ENCODE peak calls at places on chromosomes 12 and 14, in five cellular contexts. One of them, this sample, is unnamed.
A peak's percentile ranks its signal among the peaks of the same experiment; 100 is the strongest.

GRCh38 chr14:75299064-75299463 is 20.4 kb downstream of the FOS start:
- DNase-seq in GM23338: no peak
- DNase-seq in PC-9: peak; percentile 43
- DNase-seq in MM.1S: no peak
- DNase-seq in PC-3: no peak
- DNase-seq in this sample: no peak

GRCh38 chr14:20606190-20606901 is 15.2 kb upstream of the RNASE12 start:
- DNase-seq in GM23338: peak; percentile 89
- DNase-seq in PC-9: peak; percentile 21
- DNase-seq in MM.1S: no peak
- DNase-seq in PC-3: peak; percentile 72
- DNase-seq in this sample: peak; percentile 78

GRCh38 chr14:50821471-50822464 is 9.2 kb downstream of the NIN start:
- DNase-seq in GM23338: peak; percentile 55
- DNase-seq in PC-9: no peak
- DNase-seq in MM.1S: no peak
- DNase-seq in PC-3: no peak
- DNase-seq in this sample: no peak

GRCh38 chr12:118061876-118062791 is 1.2 kb upstream of the WSB2 start:
- DNase-seq in GM23338: peak; percentile 90
- DNase-seq in PC-9: peak; percentile 48
- DNase-seq in MM.1S: no peak
- DNase-seq in PC-3: peak; percentile 73
- DNase-seq in this sample: peak; percentile 70

GRCh38 chr14:98137626-98138025 is 1134.4 kb downstream of the BCL11B start:
- DNase-seq in GM23338: no peak
- DNase-seq in PC-9: no peak
- DNase-seq in MM.1S: no peak
- DNase-seq in PC-3: no peak
- DNase-seq in this sample: no peak

GRCh38 chr12:6154730-6155459 is 30.4 kb upstream of the VWF start:
- DNase-seq in GM23338: no peak
- DNase-seq in PC-9: no peak
- DNase-seq in MM.1S: no peak
- DNase-seq in PC-3: no peak
- DNase-seq in this sample: no peak

GRCh38 chr14:89603938-89604480 is 187.0 kb upstream of the FOXN3 start:
- DNase-seq in GM23338: no peak
- DNase-seq in PC-9: no peak
- DNase-seq in MM.1S: no peak
- DNase-seq in PC-3: no peak
- DNase-seq in this sample: no peak

GRCh38 chr14:94066089-94066676 is 14.8 kb downstream of the DDX24 start:
- DNase-seq in GM23338: peak; percentile 27
- DNase-seq in PC-9: peak; percentile 32
- DNase-seq in MM.1S: no peak
- DNase-seq in PC-3: peak; percentile 20
- DNase-seq in this sample: no peak

GRCh38 chr14:68501621-68502052 is 291.2 kb downstream of the ZFP36L1 start:
- DNase-seq in GM23338: no peak
- DNase-seq in PC-9: no peak
- DNase-seq in MM.1S: no peak
- DNase-seq in PC-3: no peak
- DNase-seq in this sample: no peak

GRCh38 chr12:26285401-26285800 is 90.0 kb downstream of the SSPN start:
- DNase-seq in GM23338: no peak
- DNase-seq in PC-9: no peak
- DNase-seq in MM.1S: no peak
- DNase-seq in PC-3: no peak
- DNase-seq in this sample: no peak

GRCh38 chr12:72366255-72366654 is 94.1 kb downstream of the TRHDE start:
- DNase-seq in GM23338: no peak
- DNase-seq in PC-9: no peak
- DNase-seq in MM.1S: no peak
- DNase-seq in PC-3: no peak
- DNase-seq in this sample: no peak

GRCh38 chr12:116236148-116236731 is 41.3 kb downstream of the MED13L start:
- DNase-seq in GM23338: peak; percentile 76
- DNase-seq in PC-9: peak; percentile 11
- DNase-seq in MM.1S: peak; percentile 30
- DNase-seq in PC-3: peak; percentile 69
- DNase-seq in this sample: peak; percentile 68

GRCh38 chr12:10101042-10101579 is 2.3 kb upstream of the CLEC1A start:
- DNase-seq in GM23338: no peak
- DNase-seq in PC-9: peak; percentile 42
- DNase-seq in MM.1S: no peak
- DNase-seq in PC-3: no peak
- DNase-seq in this sample: no peak

GRCh38 chr14:51248041-51248987 is 8.3 kb downstream of the TMX1 start:
- DNase-seq in GM23338: no peak
- DNase-seq in PC-9: no peak
- DNase-seq in MM.1S: no peak
- DNase-seq in PC-3: no peak
- DNase-seq in this sample: no peak

GRCh38 chr14:41607119-41607785 is 576 bp downstream of the LRFN5 start:
- DNase-seq in GM23338: peak; percentile 41
- DNase-seq in PC-9: no peak
- DNase-seq in MM.1S: no peak
- DNase-seq in PC-3: no peak
- DNase-seq in this sample: peak; percentile 43

GRCh38 chr14:22333408-22334274 is 255.4 kb downstream of the DAD1 start:
- DNase-seq in GM23338: peak; percentile 34
- DNase-seq in PC-9: no peak
- DNase-seq in MM.1S: no peak
- DNase-seq in PC-3: peak; percentile 99
- DNase-seq in this sample: peak; percentile 6

GRCh38 chr12:66735275-66735674 is 56.4 kb upstream of the GRIP1 start:
- DNase-seq in GM23338: no peak
- DNase-seq in PC-9: no peak
- DNase-seq in MM.1S: no peak
- DNase-seq in PC-3: peak; percentile 13
- DNase-seq in this sample: no peak

GRCh38 chr12:122032570-122032969 is 10.9 kb downstream of the BCL7A start:
- DNase-seq in GM23338: no peak
- DNase-seq in PC-9: no peak
- DNase-seq in MM.1S: no peak
- DNase-seq in PC-3: no peak
- DNase-seq in this sample: no peak

GRCh38 chr12:115354007-115354452 is 670.1 kb upstream of the TBX3 start:
- DNase-seq in GM23338: no peak
- DNase-seq in PC-9: no peak
- DNase-seq in MM.1S: no peak
- DNase-seq in PC-3: peak; percentile 98
- DNase-seq in this sample: no peak

GRCh38 chr12:94879542-94879941 is 124.0 kb downstream of the NDUFA12 start:
- DNase-seq in GM23338: peak; percentile 63
- DNase-seq in PC-9: no peak
- DNase-seq in MM.1S: no peak
- DNase-seq in PC-3: peak; percentile 39
- DNase-seq in this sample: peak; percentile 62

GRCh38 chr14:102323102-102323501 is 3.6 kb downstream of the ZNF839 start:
- DNase-seq in GM23338: peak; percentile 74
- DNase-seq in PC-9: peak; percentile 49
- DNase-seq in MM.1S: peak; percentile 32
- DNase-seq in PC-3: peak; percentile 84
- DNase-seq in this sample: peak; percentile 65

GRCh38 chr12:22447223-22447622 is 97.1 kb downstream of the C2CD5 start:
- DNase-seq in GM23338: no peak
- DNase-seq in PC-9: no peak
- DNase-seq in MM.1S: no peak
- DNase-seq in PC-3: no peak
- DNase-seq in this sample: no peak

GRCh38 chr14:67003009-67003753 is 186.1 kb upstream of the GARIN2 start:
- DNase-seq in GM23338: no peak
- DNase-seq in PC-9: no peak
- DNase-seq in MM.1S: no peak
- DNase-seq in PC-3: peak; percentile 46
- DNase-seq in this sample: no peak

GRCh38 chr14:65552724-65553123 is 140.2 kb downstream of the FUT8 start:
- DNase-seq in GM23338: no peak
- DNase-seq in PC-9: no peak
- DNase-seq in MM.1S: no peak
- DNase-seq in PC-3: no peak
- DNase-seq in this sample: no peak

GRCh38 chr14:106062502-106063272 is 536.3 kb downstream of the TMEM121 start:
- DNase-seq in GM23338: no peak
- DNase-seq in PC-9: no peak
- DNase-seq in MM.1S: no peak
- DNase-seq in PC-3: no peak
- DNase-seq in this sample: no peak

GRCh38 chr12:124920353-124920935 is 6.0 kb upstream of the UBC start:
- DNase-seq in GM23338: peak; percentile 47
- DNase-seq in PC-9: no peak
- DNase-seq in MM.1S: no peak
- DNase-seq in PC-3: no peak
- DNase-seq in this sample: peak; percentile 36

GRCh38 chr12:124921200-124922008 is 7.0 kb upstream of the UBC start:
- DNase-seq in GM23338: peak; percentile 76
- DNase-seq in PC-9: peak; percentile 55
- DNase-seq in MM.1S: peak; percentile 72
- DNase-seq in PC-3: peak; percentile 81
- DNase-seq in this sample: peak; percentile 69

GRCh38 chr12:124917135-124917840 is 2.8 kb upstream of the UBC start:
- DNase-seq in GM23338: peak; percentile 99
- DNase-seq in PC-9: peak; percentile 95
- DNase-seq in MM.1S: peak; percentile 88
- DNase-seq in PC-3: peak; percentile 100
- DNase-seq in this sample: peak; percentile 97

GRCh38 chr12:124917841-124918621 is 3.6 kb upstream of the UBC start:
- DNase-seq in GM23338: no peak
- DNase-seq in PC-9: peak; percentile 69
- DNase-seq in MM.1S: peak; percentile 57
- DNase-seq in PC-3: peak; percentile 53
- DNase-seq in this sample: no peak

DNA sequence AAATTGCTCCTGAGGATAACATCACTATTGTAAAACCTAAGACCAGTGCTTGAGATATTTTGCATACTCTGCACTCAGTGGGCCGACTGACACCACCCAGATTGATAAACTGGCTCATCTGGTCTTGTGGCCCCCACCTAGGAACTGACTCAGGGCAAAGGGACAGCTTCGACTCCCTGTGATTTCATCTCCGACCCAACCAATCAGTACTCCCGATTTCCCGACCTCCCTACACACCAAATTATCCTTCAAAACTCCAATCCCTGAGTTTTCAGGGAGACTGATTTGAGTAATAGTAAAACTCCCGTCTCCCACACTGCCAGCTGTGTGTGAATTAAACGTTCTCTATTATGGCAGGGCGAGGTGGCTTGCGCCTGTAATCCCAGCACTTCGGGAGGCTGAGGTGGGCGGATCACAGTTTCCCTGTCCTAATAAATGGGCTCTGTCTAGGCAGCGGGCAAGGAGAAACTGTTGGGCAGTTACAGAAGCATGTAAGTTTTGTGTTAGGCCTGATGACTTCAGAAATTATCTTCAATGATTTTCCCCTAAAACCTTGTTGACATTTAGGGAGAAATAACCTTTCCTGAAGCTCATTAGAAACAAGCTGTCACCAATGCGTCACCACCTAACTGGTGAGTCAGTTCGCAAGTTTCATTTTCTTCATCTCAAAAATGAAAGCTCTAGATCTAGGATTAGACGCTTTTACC is 5.3 kb upstream of the UBC start:
- DNase-seq in GM23338: no peak
- DNase-seq in PC-9: peak; percentile 59
- DNase-seq in MM.1S: peak; percentile 70
- DNase-seq in PC-3: peak; percentile 71
- DNase-seq in this sample: peak; percentile 30
- H3F3A ChIP-seq in GM23338: peaks cover 3% of the 10 kb centered on the region
- H3F3A ChIP-seq in PC-9: peaks cover 88% of the 10 kb centered on the region
- H3F3A ChIP-seq in MM.1S: peaks cover 69% of the 10 kb centered on the region
- H3F3A ChIP-seq in PC-3: peaks cover 18% of the 10 kb centered on the region
- H3F3A ChIP-seq in this sample: peaks cover 75% of the 10 kb centered on the region

DNA sequence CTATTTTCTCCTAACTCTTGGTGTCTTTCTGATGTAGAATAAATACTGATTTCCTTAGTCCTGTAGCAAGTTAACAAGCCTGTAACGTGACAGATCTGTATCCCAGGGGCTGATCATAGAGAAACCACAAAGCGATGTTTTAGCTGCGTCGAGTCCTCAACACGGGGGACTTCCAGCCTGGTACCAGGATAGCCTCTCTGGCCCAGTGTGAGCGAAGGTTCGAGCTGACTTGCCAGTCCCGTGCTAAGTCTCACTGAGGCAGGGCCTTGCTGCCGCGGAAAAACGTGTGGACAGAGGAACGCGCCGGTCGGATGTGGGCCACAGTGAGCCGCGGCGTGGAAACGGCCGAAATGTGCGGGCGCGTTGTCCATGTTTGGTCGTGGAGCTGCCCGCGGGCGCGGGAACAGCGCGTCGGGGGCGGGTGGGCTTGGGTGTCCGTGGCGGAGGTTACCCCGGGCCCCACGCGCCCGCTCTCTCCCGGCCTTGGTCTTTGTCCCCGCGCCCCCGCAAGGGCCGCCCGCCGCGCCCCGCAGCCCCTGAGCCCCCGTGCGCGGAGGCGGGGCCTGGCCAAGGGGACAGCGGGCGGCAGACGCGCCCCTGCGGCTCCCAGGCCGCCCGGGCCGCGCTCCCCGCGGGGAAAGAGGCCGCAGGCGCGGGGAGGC is 531 bp upstream of the EML1 start:
- DNase-seq in GM23338: peak; percentile 44
- DNase-seq in PC-9: no peak
- DNase-seq in MM.1S: no peak
- DNase-seq in PC-3: no peak
- DNase-seq in this sample: peak; percentile 52
- TF ChIP-seq EZH2 in GM23338: peak; percentile 19
- TF ChIP-seq EZH2 in PC-9: no peak
- TF ChIP-seq EZH2 in MM.1S: no peak
- TF ChIP-seq EZH2 in PC-3: no peak
- TF ChIP-seq EZH2 in this sample: no peak

GRCh38 chr12:3189282-3189681 is 112.1 kb downstream of the TSPAN9 start:
- DNase-seq in GM23338: no peak
- DNase-seq in PC-9: no peak
- DNase-seq in MM.1S: no peak
- DNase-seq in PC-3: no peak
- DNase-seq in this sample: no peak
- H3F3A ChIP-seq in GM23338: no peaks in the 10 kb centered on the region
- H3F3A ChIP-seq in PC-9: no peaks in the 10 kb centered on the region
- H3F3A ChIP-seq in MM.1S: no peaks in the 10 kb centered on the region
- H3F3A ChIP-seq in PC-3: no peaks in the 10 kb centered on the region
- H3F3A ChIP-seq in this sample: no peaks in the 10 kb centered on the region

DNA sequence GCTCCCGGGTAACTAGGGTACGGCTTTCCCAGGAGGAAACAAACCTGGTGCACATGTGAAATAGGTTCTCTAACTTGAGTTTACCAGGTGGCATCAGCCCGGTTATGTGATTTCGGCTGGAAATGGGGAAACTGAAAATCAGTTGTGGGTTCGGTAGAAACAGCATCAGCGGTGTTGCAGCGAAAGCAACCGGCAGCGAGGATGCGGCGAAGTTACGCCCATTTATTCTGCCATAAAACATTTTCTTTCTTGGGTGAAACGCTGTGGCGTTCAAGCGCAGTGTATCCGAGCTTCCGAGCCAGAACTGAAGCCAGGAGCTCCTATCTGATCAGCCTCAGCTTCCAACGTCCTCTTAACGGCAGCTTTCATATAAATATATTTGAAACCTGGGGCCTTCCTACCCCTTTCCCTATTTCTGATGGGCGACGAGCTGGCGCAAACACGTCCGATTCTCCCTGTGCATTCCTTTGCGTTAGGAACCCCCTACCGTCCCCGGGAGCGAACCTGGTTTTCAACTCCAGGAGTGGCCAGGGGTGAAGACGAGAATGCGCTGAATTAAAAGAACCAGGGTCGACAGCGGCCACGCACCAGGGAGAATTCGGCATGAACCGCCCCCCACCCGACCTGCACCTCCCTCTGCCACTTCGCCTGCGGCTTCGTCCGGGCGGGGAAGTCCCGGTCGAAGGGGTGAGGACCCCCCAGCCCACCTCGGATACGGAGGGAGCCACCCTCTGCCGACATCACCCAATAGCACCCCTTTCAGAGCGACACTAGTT is 1.6 kb downstream of the DPF3 start:
- DNase-seq in GM23338: peak; percentile 71
- DNase-seq in PC-9: no peak
- DNase-seq in MM.1S: peak; percentile 41
- DNase-seq in PC-3: peak; percentile 55
- DNase-seq in this sample: peak; percentile 62
- TF ChIP-seq EZH2 in GM23338: peak; percentile 66
- TF ChIP-seq EZH2 in PC-9: no peak
- TF ChIP-seq EZH2 in MM.1S: no peak
- TF ChIP-seq EZH2 in PC-3: no peak
- TF ChIP-seq EZH2 in this sample: peak; percentile 87